ENCODE peak calls at places on chromosomes 1 and 21, in six cellular contexts. Q is K562, B is GM12878, F is HepG2, S is SK-N-SH, G is H1. E is an unnamed sample.

GRCh38 chr1:92916899-92917298 is 44.4 kb downstream of the DIPK1A start:
- DNase-seq in B (no peak), S (no peak), G (no peak), Q (no peak), F (no peak), E (no peak)

GRCh38 chr1:162224267-162224666 is 152.4 kb downstream of the SPATA46 start:
- DNase-seq in S (no peak), G (no peak), F (no peak), Q (no peak), B (no peak), E (no peak)

GRCh38 chr1:17287377-17287776 is 20.6 kb upstream of the PADI4 start:
- DNase-seq in S (no peak), Q (no peak), B (no peak), F (no peak), G (no peak), E (no peak)

GRCh38 chr1:207077470-207078377 is 10.9 kb upstream of the C4BPB start:
- DNase-seq in Q (peak), G (peak), F (peak), B (peak), S (peak), E (peak)

GRCh38 chr1:68904472-68904871 is 407.6 kb upstream of the DEPDC1 start:
- DNase-seq in Q (no peak), S (no peak), F (no peak), G (no peak), B (no peak), E (no peak)

GRCh38 chr1:230507671-230508407 is 81.7 kb upstream of the PGBD5 start:
- DNase-seq in Q (no peak), S (no peak), B (no peak), F (no peak), G (no peak), E (no peak)

GRCh38 chr21:15080504-15080903 is 15.7 kb upstream of the NRIP1 start:
- DNase-seq in G (no peak), Q (no peak), B (no peak), F (no peak), S (peak), E (no peak)

GRCh38 chr1:66276229-66276628 is 257.7 kb upstream of the SGIP1 start:
- DNase-seq in F (no peak), S (no peak), B (peak), Q (no peak), G (no peak), E (no peak)

GRCh38 chr1:11316701-11317100 is 43.7 kb downstream of the UBIAD1 start:
- DNase-seq in G (no peak), F (no peak), Q (no peak), B (no peak), S (no peak), E (no peak)

GRCh38 chr1:179251675-179252074 is 22.2 kb upstream of the ABL2 start:
- DNase-seq in S (peak), F (peak), Q (no peak), B (no peak), G (no peak), E (no peak)

GRCh38 chr1:247332901-247333361 is 1.3 kb upstream of the ZNF496 start:
- DNase-seq in Q (peak), S (no peak), B (no peak), G (no peak), F (no peak), E (no peak)

GRCh38 chr1:46396429-46397398 is 2.6 kb downstream of the FAAH start:
- DNase-seq in Q (no peak), F (no peak), S (peak), G (no peak), B (no peak), E (no peak)

GRCh38 chr1:10606070-10606469 is 131.3 kb downstream of the PEX14 start:
- DNase-seq in F (no peak), Q (no peak), S (no peak), B (no peak), G (no peak), E (no peak)

GRCh38 chr1:107139833-107140702 is 771 bp upstream of the NTNG1 start:
- DNase-seq in F (no peak), B (no peak), G (peak), Q (no peak), S (peak), E (no peak)

GRCh38 chr1:180098242-180098995 is 56.2 kb upstream of the QSOX1 start:
- DNase-seq in F (no peak), B (no peak), Q (no peak), S (no peak), G (no peak), E (no peak)

GRCh38 chr1:15799004-15799867 is 8.2 kb downstream of the UQCRHL start:
- DNase-seq in F (peak), S (no peak), Q (no peak), G (no peak), B (no peak), E (no peak)

GRCh38 chr21:45906196-45906805 is 75.3 kb upstream of the COL6A1 start:
- DNase-seq in F (no peak), S (no peak), Q (no peak), G (no peak), B (no peak), E (no peak)

GRCh38 chr1:2554621-2555387 is 1.4 kb upstream of the TNFRSF14 start:
- DNase-seq in G (no peak), F (no peak), B (no peak), Q (peak), S (peak), E (peak)

GRCh38 chr1:88502814-88503339 is 181.2 kb upstream of the PKN2 start:
- DNase-seq in S (no peak), Q (no peak), F (no peak), G (no peak), B (no peak), E (no peak)

GRCh38 chr1:47797555-47797954 is 199.6 kb downstream of the TRABD2B start:
- DNase-seq in S (no peak), G (no peak), Q (no peak), B (no peak), F (no peak), E (no peak)

GRCh38 chr21:21559285-21560045 is 561.3 kb downstream of the NCAM2 start:
- DNase-seq in S (no peak), F (no peak), B (no peak), G (no peak), Q (peak), E (no peak)
- TF ChIP-seq GABPA in S (no peak), F (no peak), B (no peak), G (no peak), Q (no peak), E (no peak)

GRCh38 chr1:160620942-160621632 is 25.8 kb downstream of the SLAMF1 start:
- DNase-seq in S (no peak), G (no peak), F (no peak), B (no peak), Q (no peak), E (no peak)
- H3K27ac ChIP-seq in S (no peak), G (no peak), F (no peak), B (peak), Q (no peak), E (no peak)

DNA sequence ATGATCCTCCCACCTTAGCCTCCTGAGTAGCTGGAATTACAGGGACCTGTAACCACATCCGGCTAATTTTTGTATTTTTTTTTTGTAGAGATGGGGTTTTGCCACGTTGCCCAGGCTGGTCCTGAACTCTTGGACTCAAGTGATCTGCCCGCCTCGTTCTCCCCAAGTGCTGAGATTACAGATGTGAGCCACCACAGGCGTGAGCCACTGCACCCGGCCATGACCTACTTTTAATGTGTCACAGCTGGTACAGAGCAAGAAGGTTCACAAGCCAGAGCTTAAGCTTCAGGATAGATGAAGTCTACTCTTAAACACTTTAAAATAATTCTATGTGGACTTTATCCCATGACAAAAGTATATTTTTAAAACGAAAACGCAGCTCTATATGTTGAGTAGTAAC is 23.6 kb downstream of the ACBD3 start:
- DNase-seq in B (no peak), S (no peak), G (no peak), Q (no peak), F (no peak), E (no peak)
- TF ChIP-seq GABPA in B (no peak), S (no peak), G (no peak), Q (no peak), F (no peak), E (no peak)

GRCh38 chr1:202145325-202146140 is 996 bp upstream of the ARL8A start:
- DNase-seq in B (no peak), S (no peak), F (no peak), Q (no peak), G (no peak), E (no peak)
- H3K27ac ChIP-seq in B (no peak), S (no peak), F (no peak), Q (peak), G (no peak), E (no peak)

DNA sequence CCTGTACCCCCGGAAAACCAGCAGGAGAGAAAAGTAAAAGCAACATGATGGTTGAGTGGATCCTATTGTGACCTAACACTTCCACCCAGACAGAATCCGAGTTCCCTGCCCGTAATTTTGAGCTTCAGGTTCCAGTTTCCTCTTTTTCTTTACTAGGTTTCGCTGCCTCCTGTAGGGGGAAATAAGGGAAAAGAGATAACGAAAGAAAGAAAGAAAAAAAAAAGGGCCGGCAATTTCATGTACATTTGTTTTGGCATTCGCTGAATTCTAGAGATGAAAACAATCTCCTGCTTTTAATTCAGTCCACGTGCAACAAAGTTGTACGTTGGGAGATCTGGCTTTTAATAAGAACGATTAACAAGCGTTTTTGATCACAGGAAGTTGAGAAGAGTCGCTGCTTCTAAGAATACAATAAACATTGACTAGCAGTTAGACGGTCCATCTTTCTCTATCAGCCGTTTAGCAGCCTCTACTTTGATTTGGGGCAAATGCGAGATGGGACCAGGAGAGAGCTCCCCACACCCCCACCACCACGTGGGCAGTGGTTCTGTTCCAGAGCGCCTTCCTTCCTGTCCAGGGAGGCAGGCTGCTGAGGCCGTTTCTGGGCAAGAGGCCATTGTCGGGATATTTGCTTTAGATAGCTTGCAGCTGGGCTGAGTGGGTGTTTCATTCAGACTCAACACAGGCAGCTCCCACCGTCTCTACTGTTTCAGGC is 155.9 kb upstream of the RUNX1 start:
- DNase-seq in F (no peak), G (no peak), B (no peak), Q (peak), S (no peak), E (peak)
- TF ChIP-seq GABPA in F (no peak), G (no peak), B (no peak), Q (peak), S (no peak), E (peak)

DNA sequence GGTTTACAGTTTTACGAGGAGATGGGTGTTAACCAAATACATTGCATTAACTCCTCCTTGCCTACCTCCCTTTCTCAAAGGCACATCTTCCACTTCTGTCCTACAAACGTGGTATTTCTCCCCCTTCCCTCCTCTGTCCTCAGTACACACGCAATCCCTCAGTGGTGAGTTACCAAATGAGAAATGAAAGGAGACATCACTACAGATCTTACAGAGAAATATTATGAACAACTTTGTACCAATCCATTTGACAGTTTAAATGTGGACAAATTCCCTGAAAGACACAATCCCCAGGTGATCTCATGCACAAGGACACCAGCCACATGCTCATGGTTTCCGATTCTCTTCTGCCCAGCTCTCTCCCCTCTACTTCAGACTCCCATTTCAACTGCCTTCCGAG is 6.4 kb downstream of the LACTBL1 start:
- DNase-seq in B (no peak), G (no peak), F (no peak), Q (no peak), S (no peak), E (no peak)
- H3K27ac ChIP-seq in B (no peak), G (no peak), F (no peak), Q (no peak), S (no peak), E (no peak)